ENCODE peak calls at places on chromosomes 5 and 9, in four cellular contexts. One of them, this sample, is unnamed.

GRCh38 chr9:69385474-69386091 is 60.6 kb downstream of the ENTREP1 start:
- DNase-seq in ELF-1: peak
- DNase-seq in GM04503: no peak
- DNase-seq in activated naive CD4-positive, alpha-beta T cell treated with anti-CD3 and anti-CD28 coated beads, Interleukin-2, amount 50 U/mL, for 72 hours: no peak
- DNase-seq in this sample: no peak

GRCh38 chr5:119273391-119273839 is 82.4 kb upstream of the TNFAIP8 start:
- DNase-seq in ELF-1: no peak
- DNase-seq in GM04503: no peak
- DNase-seq in activated naive CD4-positive, alpha-beta T cell treated with anti-CD3 and anti-CD28 coated beads, Interleukin-2, amount 50 U/mL, for 72 hours: no peak
- DNase-seq in this sample: no peak

GRCh38 chr5:31809037-31809910 is 170.3 kb downstream of the PDZD2 start:
- DNase-seq in ELF-1: peak
- DNase-seq in GM04503: peak
- DNase-seq in activated naive CD4-positive, alpha-beta T cell treated with anti-CD3 and anti-CD28 coated beads, Interleukin-2, amount 50 U/mL, for 72 hours: no peak
- DNase-seq in this sample: peak

GRCh38 chr5:143059355-143059754 is 289.2 kb downstream of the ARHGAP26 start:
- DNase-seq in ELF-1: no peak
- DNase-seq in GM04503: no peak
- DNase-seq in activated naive CD4-positive, alpha-beta T cell treated with anti-CD3 and anti-CD28 coated beads, Interleukin-2, amount 50 U/mL, for 72 hours: no peak
- DNase-seq in this sample: no peak

GRCh38 chr5:95029569-95030366 is 255.1 kb downstream of the MCTP1 start:
- DNase-seq in ELF-1: no peak
- DNase-seq in GM04503: no peak
- DNase-seq in activated naive CD4-positive, alpha-beta T cell treated with anti-CD3 and anti-CD28 coated beads, Interleukin-2, amount 50 U/mL, for 72 hours: no peak
- DNase-seq in this sample: no peak

GRCh38 chr5:6058055-6058715 is 320.2 kb downstream of the MED10 start:
- DNase-seq in ELF-1: no peak
- DNase-seq in GM04503: no peak
- DNase-seq in activated naive CD4-positive, alpha-beta T cell treated with anti-CD3 and anti-CD28 coated beads, Interleukin-2, amount 50 U/mL, for 72 hours: no peak
- DNase-seq in this sample: no peak

GRCh38 chr9:105338308-105338707 is 93.9 kb downstream of the SLC44A1 start:
- DNase-seq in ELF-1: no peak
- DNase-seq in GM04503: no peak
- DNase-seq in activated naive CD4-positive, alpha-beta T cell treated with anti-CD3 and anti-CD28 coated beads, Interleukin-2, amount 50 U/mL, for 72 hours: no peak
- DNase-seq in this sample: no peak

GRCh38 chr5:168992687-168993086 is 308.3 kb downstream of the SLIT3 start:
- DNase-seq in ELF-1: no peak
- DNase-seq in GM04503: no peak
- DNase-seq in activated naive CD4-positive, alpha-beta T cell treated with anti-CD3 and anti-CD28 coated beads, Interleukin-2, amount 50 U/mL, for 72 hours: no peak
- DNase-seq in this sample: no peak

GRCh38 chr9:114965565-114965964 is 35.2 kb upstream of the TNFSF8 start:
- DNase-seq in ELF-1: no peak
- DNase-seq in GM04503: no peak
- DNase-seq in activated naive CD4-positive, alpha-beta T cell treated with anti-CD3 and anti-CD28 coated beads, Interleukin-2, amount 50 U/mL, for 72 hours: no peak
- DNase-seq in this sample: no peak

GRCh38 chr5:151632524-151632923 is 41.4 kb upstream of the FAT2 start:
- DNase-seq in ELF-1: no peak
- DNase-seq in GM04503: no peak
- DNase-seq in activated naive CD4-positive, alpha-beta T cell treated with anti-CD3 and anti-CD28 coated beads, Interleukin-2, amount 50 U/mL, for 72 hours: no peak
- DNase-seq in this sample: no peak

This sample was measured in AG09319.